ENCODE peak calls at places on chromosomes 4 and X, in ten cellular contexts. H is PC-3, W is activated B cell treated with CpG ODN at 0.5 μM for 24 hours, O is Peyer's patch, J is fibroblast of lung, D is AG09309, T is astrocyte, M is OCI-LY7, N is neural progenitor cell, F is gastrocnemius medialis. E is an unnamed sample.

GRCh38 chr4:140330311-140330900 is 43.0 kb upstream of the SCOC start:
- DNase-seq in H (peak; percentile 61), W (no peak), O (no peak), J (peak; percentile 74), D (no peak), T (no peak), M (peak; percentile 42), N (peak; percentile 45), F (no peak), E (no peak)

GRCh38 chr4:142474398-142475087 is 371.6 kb downstream of the INPP4B start:
- DNase-seq in H (peak; percentile 98), W (no peak), O (peak; percentile 55), J (no peak), D (no peak), T (peak; percentile 22), M (no peak), N (no peak), F (no peak), E (no peak)

GRCh38 chrX:43958529-43958928 is 14.7 kb downstream of the NDP start:
- DNase-seq in H (peak; percentile 76), W (no peak), O (no peak), J (peak; percentile 88), D (peak; percentile 58), T (peak; percentile 74), M (peak; percentile 40), N (peak; percentile 74), F (no peak), E (no peak)

GRCh38 chr4:89270792-89271191 is 36.8 kb downstream of the GPRIN3 start:
- DNase-seq in H (no peak), W (no peak), O (no peak), J (no peak), D (no peak), T (no peak), M (no peak), N (no peak), F (no peak), E (no peak)

GRCh38 chr4:105808459-105809041 is 86.7 kb upstream of the NPNT start:
- DNase-seq in H (no peak), W (no peak), O (no peak), J (peak; percentile 97), D (peak; percentile 67), T (peak; percentile 66), M (no peak), N (no peak), F (no peak), E (no peak)

GRCh38 chrX:154698630-154699248 is 45.4 kb upstream of the CTAG2 start:
- DNase-seq in H (no peak), W (no peak), O (no peak), J (no peak), D (no peak), T (no peak), M (no peak), N (no peak), F (no peak), E (no peak)

GRCh38 chr4:116357758-116358157 is 727.6 kb downstream of the TRAM1L1 start:
- DNase-seq in H (peak; percentile 35), W (no peak), O (no peak), J (no peak), D (no peak), T (peak; percentile 7), M (peak; percentile 52), N (no peak), F (peak; percentile 10), E (no peak)

GRCh38 chrX:9927638-9928037 is 39.5 kb upstream of the CLDN34 start:
- DNase-seq in H (no peak), W (no peak), O (no peak), J (no peak), D (no peak), T (no peak), M (no peak), N (no peak), F (no peak), E (no peak)

GRCh38 chrX:103656623-103657022 is 27.8 kb downstream of the TCEAL1 start:
- DNase-seq in H (peak; percentile 95), W (no peak), O (no peak), J (peak; percentile 67), D (peak; percentile 56), T (peak; percentile 59), M (no peak), N (no peak), F (no peak), E (no peak)

GRCh38 chr4:24655971-24656370 is 71.6 kb upstream of the DHX15 start:
- DNase-seq in H (peak; percentile 49), W (no peak), O (no peak), J (no peak), D (no peak), T (peak; percentile 18), M (no peak), N (no peak), F (no peak), E (no peak)

GRCh38 chr4:114729339-114729738 is 130.7 kb downstream of the UGT8 start:
- DNase-seq in H (no peak), W (no peak), O (no peak), J (no peak), D (no peak), T (no peak), M (no peak), N (peak; percentile 8), F (no peak), E (no peak)

GRCh38 chr4:109816082-109816442 is 500 bp downstream of the GAR1 start:
- DNase-seq in H (no peak), W (no peak), O (peak; percentile 58), J (no peak), D (no peak), T (no peak), M (peak; percentile 30), N (peak; percentile 27), F (no peak), E (no peak)

GRCh38 chr4:103634236-103634635 is 85.5 kb downstream of the TACR3 start:
- DNase-seq in H (peak; percentile 7), W (no peak), O (no peak), J (no peak), D (no peak), T (no peak), M (no peak), N (no peak), F (no peak), E (no peak)

GRCh38 chrX:105462191-105462590 is 241.7 kb upstream of the TEX13A start:
- DNase-seq in H (no peak), W (no peak), O (no peak), J (no peak), D (no peak), T (no peak), M (no peak), N (no peak), F (no peak), E (no peak)

GRCh38 chrX:38805294-38806053 is 4.2 kb downstream of the MID1IP1 start:
- DNase-seq in H (peak; percentile 67), W (peak; percentile 51), O (peak; percentile 70), J (peak; percentile 87), D (peak; percentile 51), T (peak; percentile 58), M (peak; percentile 81), N (peak; percentile 48), F (peak; percentile 75), E (peak; percentile 69)

GRCh38 chr4:94626942-94627341 is 130.8 kb upstream of the BMPR1B start:
- DNase-seq in H (no peak), W (no peak), O (no peak), J (no peak), D (no peak), T (no peak), M (no peak), N (no peak), F (no peak), E (no peak)

DNA sequence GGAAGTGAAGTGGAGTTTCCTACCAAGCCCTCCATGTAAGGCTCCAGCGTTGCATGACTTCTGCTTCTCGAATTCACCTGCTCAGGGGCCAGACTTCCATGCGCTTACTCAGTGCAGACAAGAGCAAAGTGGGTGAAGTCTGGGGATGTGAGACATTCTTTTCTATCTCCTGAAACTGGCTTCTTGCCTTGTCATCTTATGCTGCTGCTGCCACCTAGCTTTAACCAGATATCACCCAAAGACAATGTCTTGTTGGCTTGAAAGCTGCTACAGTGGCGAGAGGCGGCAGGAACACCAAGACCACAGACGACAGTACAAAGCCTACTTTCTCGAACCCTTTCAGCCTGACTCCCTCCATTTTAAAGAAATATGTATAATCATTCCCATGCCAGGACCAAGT is 103.6 kb upstream of the ADGRG2 start:
- DNase-seq in H (peak; percentile 61), W (no peak), O (no peak), J (peak; percentile 26), D (no peak), T (no peak), M (no peak), N (peak; percentile 38), F (no peak), E (no peak)
- TF ChIP-seq CTCF in H (peak; percentile 56), W (no peak), O (no peak), J (peak; percentile 11), D (no peak), T (no peak), M (no peak), N (peak; percentile 36), F (no peak), E (no peak)

GRCh38 chrX:72238721-72239475 is at the start of gene ERCC6L:
- DNase-seq in H (peak; percentile 92), W (peak; percentile 76), O (peak; percentile 89), J (peak; percentile 82), D (peak; percentile 27), T (peak; percentile 67), M (peak; percentile 86), N (peak; percentile 92), F (peak; percentile 78), E (peak; percentile 90)
- TF ChIP-seq CTCF in H (no peak), W (no peak), O (no peak), J (no peak), D (no peak), T (no peak), M (no peak), N (no peak), F (no peak), E (no peak)

DNA sequence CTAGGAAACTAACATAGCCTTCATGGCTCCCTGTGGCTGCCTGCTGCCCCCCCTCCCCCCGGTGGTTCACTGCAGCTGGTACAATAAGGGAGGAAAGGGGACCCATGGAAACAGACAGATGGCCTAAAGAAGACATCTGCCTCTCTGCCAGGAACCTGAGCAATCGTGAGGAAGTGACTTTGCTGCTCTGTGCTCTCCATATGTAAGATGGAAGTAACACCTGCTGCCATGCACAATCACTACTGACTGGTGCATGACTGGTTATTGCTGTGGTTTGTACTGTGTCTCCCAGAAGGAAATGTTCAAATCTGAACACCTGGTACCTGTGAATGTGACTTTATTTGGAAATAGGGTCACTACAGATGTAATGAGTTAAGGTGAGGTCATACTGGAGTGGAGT is 43.6 kb downstream of the CD99L2 start:
- DNase-seq in H (no peak), W (no peak), O (no peak), J (no peak), D (no peak), T (no peak), M (peak; percentile 14), N (no peak), F (no peak), E (no peak)
- TF ChIP-seq CTCF in H (no peak), W (no peak), O (no peak), J (no peak), D (no peak), T (no peak), M (no peak), N (no peak), F (no peak), E (no peak)

DNA sequence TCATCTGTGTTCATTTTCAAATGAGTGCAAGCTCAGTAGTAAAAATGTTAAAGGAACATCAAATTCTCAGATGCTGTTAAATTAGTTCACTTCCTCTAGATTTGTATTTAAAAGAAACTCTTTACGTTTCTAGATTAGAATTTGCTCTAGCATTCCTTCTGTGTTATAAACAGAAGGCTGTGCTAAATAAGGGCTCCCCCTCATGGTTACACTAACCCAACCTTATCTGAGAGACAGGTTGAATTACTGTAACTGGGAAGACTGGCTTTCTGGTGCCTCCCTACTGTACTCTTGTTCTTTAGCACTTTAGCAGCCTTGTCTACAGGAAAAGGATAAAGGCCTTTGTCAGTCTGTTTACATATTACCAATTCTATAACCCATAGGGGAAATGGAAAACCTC is 56.8 kb downstream of the RXFP1 start:
- DNase-seq in H (peak; percentile 59), W (no peak), O (no peak), J (peak; percentile 46), D (no peak), T (peak; percentile 14), M (peak; percentile 4), N (no peak), F (no peak), E (no peak)
- TF ChIP-seq CTCF in H (peak; percentile 70), W (no peak), O (no peak), J (peak; percentile 43), D (peak; percentile 57), T (peak; percentile 30), M (peak; percentile 54), N (peak; percentile 34), F (no peak), E (no peak)